ENCODE peak calls at places on chromosomes 5 and 9, in four cellular contexts. One of them, this sample, is unnamed.

GRCh38 chr5:109196486-109196885 is 213.3 kb downstream of the PJA2 start:
- DNase-seq in GM12864: no peak
- DNase-seq in WTC11: no peak
- DNase-seq in stomach: no peak
- DNase-seq in this sample: no peak

GRCh38 chr9:92609142-92609500 is 60.8 kb downstream of the IPPK start:
- DNase-seq in GM12864: no peak
- DNase-seq in WTC11: no peak
- DNase-seq in stomach: no peak
- DNase-seq in this sample: no peak

GRCh38 chr9:129109952-129110739 is 447 bp downstream of the CRAT start:
- DNase-seq in GM12864: no peak
- DNase-seq in WTC11: no peak
- DNase-seq in stomach: no peak
- DNase-seq in this sample: no peak

GRCh38 chr9:69121155-69122085 is 52.7 kb upstream of the TJP2 start:
- DNase-seq in GM12864: no peak
- DNase-seq in WTC11: peak
- DNase-seq in stomach: peak
- DNase-seq in this sample: peak

GRCh38 chr9:91847576-91847975 is 102.5 kb downstream of the ROR2 start:
- DNase-seq in GM12864: no peak
- DNase-seq in WTC11: no peak
- DNase-seq in stomach: peak
- DNase-seq in this sample: no peak

GRCh38 chr5:109038209-109038840 is 290.6 kb downstream of the FER start:
- DNase-seq in GM12864: no peak
- DNase-seq in WTC11: no peak
- DNase-seq in stomach: no peak
- DNase-seq in this sample: no peak

GRCh38 chr9:4984571-4985375 is at the start of gene JAK2:
- DNase-seq in GM12864: peak
- DNase-seq in WTC11: peak
- DNase-seq in stomach: peak
- DNase-seq in this sample: peak

GRCh38 chr5:67577424-67577823 is 380.8 kb upstream of the CD180 start:
- DNase-seq in GM12864: no peak
- DNase-seq in WTC11: no peak
- DNase-seq in stomach: no peak
- DNase-seq in this sample: no peak

GRCh38 chr5:140988036-140988997 is 22.0 kb downstream of the PCDHAC2 start:
- DNase-seq in GM12864: no peak
- DNase-seq in WTC11: no peak
- DNase-seq in stomach: no peak
- DNase-seq in this sample: no peak

GRCh38 chr9:87793292-87793691 is 67.4 kb downstream of the CTSL start:
- DNase-seq in GM12864: no peak
- DNase-seq in WTC11: no peak
- DNase-seq in stomach: no peak
- DNase-seq in this sample: no peak

DNA sequence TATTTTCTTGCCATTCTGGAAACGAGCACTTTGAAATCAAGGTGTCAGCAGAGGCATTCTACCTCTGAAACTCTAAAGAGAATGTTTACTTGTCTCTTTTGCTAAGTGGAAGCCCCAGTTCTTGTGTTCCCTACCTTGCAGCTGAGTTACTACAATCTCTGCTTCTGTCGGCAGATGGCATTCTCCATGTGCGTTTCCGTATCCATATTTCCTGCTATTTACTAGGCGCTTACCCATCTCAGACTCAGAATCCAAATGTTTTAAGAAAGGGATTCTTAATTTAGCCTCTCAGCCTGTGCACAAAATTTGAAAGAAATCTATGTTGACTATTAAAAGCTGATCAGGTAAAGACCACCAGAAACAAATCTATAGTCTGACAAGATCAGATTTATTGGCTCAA is 221.3 kb upstream of the FTMT start:
- DNase-seq in GM12864: no peak
- DNase-seq in WTC11: no peak
- DNase-seq in stomach: no peak
- DNase-seq in this sample: no peak
- TF ChIP-seq CTCF in GM12864: no peak
- TF ChIP-seq CTCF in WTC11: no peak
- TF ChIP-seq CTCF in stomach: no peak
- TF ChIP-seq CTCF in this sample: no peak

DNA sequence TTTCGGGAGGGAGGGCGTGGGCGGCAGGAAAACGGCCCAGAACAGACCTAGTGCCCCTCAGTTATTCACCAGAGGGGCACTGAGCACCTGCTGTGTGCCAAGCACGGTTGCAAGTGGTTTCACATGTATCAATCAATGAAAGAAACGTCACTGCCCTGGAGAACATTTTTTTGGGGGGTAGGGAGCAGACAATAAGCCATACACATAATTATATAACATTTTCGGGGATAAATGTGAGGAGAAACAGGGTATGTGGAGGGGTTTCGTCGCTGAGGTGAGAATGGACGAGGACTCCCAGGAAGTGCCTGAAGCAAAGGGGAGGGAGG is 444 bp upstream of the ZNF354A start:
- DNase-seq in GM12864: no peak
- DNase-seq in WTC11: no peak
- DNase-seq in stomach: no peak
- DNase-seq in this sample: no peak
- TF ChIP-seq CTCF in GM12864: no peak
- TF ChIP-seq CTCF in WTC11: no peak
- TF ChIP-seq CTCF in stomach: peak
- TF ChIP-seq CTCF in this sample: no peak

GRCh38 chr5:94830520-94830919 is 212.1 kb downstream of the SLF1 start:
- DNase-seq in GM12864: no peak
- DNase-seq in WTC11: no peak
- DNase-seq in stomach: no peak
- DNase-seq in this sample: no peak
- TF ChIP-seq CTCF in GM12864: peak
- TF ChIP-seq CTCF in WTC11: peak
- TF ChIP-seq CTCF in stomach: no peak
- TF ChIP-seq CTCF in this sample: no peak

GRCh38 chr5:144196612-144197011 is 25.9 kb downstream of the KCTD16 start:
- DNase-seq in GM12864: no peak
- DNase-seq in WTC11: no peak
- DNase-seq in stomach: no peak
- DNase-seq in this sample: no peak
- TF ChIP-seq CTCF in GM12864: no peak
- TF ChIP-seq CTCF in WTC11: no peak
- TF ChIP-seq CTCF in stomach: no peak
- TF ChIP-seq CTCF in this sample: no peak

This sample was measured in GM20000.